ENCODE peak calls at places on chromosomes 3 and 15, in five cellular contexts. M is fibroblast of villous mesenchyme, A is foreskin fibroblast, W is AG04450, E is fibroblast of mammary gland. S is an unnamed sample.

GRCh38 chr3:156548041-156548687 is 6.8 kb downstream of the SSR3 start:
- DNase-seq in M (peak), W (no peak), A (no peak), E (peak), S (no peak)

GRCh38 chr3:52253314-52254260 is 8.0 kb downstream of the PPM1M start:
- DNase-seq in E (no peak), A (no peak), W (no peak), M (no peak), S (no peak)

GRCh38 chr3:194971965-194972364 is 286.3 kb downstream of the FAM43A start:
- DNase-seq in A (no peak), M (no peak), W (no peak), E (no peak), S (no peak)

GRCh38 chr3:168877899-168878298 is 782.2 kb upstream of the GOLIM4 start:
- DNase-seq in A (no peak), M (no peak), W (no peak), E (no peak), S (no peak)

GRCh38 chr3:172982731-172983364 is 158.2 kb downstream of the SPATA16 start:
- DNase-seq in A (no peak), W (no peak), M (no peak), E (no peak), S (no peak)

GRCh38 chr15:29403778-29404177 is 134.2 kb upstream of the NSMCE3 start:
- DNase-seq in A (no peak), W (no peak), M (no peak), E (no peak), S (no peak)

GRCh38 chr15:77025471-77025901 is 30.6 kb downstream of the PSTPIP1 start:
- DNase-seq in A (no peak), E (no peak), W (no peak), M (no peak), S (no peak)

GRCh38 chr3:130711885-130712284 is 34.7 kb downstream of the PIK3R4 start:
- DNase-seq in W (no peak), M (no peak), A (peak), E (peak), S (peak)

GRCh38 chr15:64132217-64132616 is 19.3 kb upstream of the SNX22 start:
- DNase-seq in W (no peak), M (no peak), E (no peak), A (no peak), S (no peak)
- TF ChIP-seq CTCF in W (no peak), M (no peak), E (no peak), A (no peak), S (no peak)

GRCh38 chr3:46978381-46978780 is 1.1 kb upstream of the NBEAL2 start:
- DNase-seq in E (no peak), A (no peak), M (no peak), W (no peak), S (no peak)
- H3K4me3 ChIP-seq in E (no peak), A (no peak), M (no peak), W (no peak), S (no peak)

DNA sequence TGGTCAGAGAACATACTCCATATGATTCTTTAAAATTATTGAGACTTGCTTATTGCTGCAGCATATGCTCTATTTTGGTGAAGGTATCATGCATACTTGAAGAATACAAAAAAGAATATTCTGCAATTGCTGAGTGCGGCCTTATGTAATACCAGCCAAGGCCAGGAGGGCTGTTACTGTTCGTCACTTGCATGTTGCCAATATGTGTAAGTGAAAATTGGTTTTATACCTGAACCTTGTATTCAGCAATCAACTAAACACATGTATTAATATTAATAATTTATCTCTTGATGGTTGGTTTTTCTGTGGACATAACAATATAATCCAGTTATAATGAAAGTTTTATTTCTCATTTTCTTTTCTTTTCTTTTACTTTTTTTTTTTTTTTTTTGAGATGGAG is 13.9 kb upstream of the GABRA5 start:
- DNase-seq in W (no peak), A (no peak), E (no peak), M (no peak), S (no peak)
- TF ChIP-seq CTCF in W (no peak), A (no peak), E (no peak), M (no peak), S (no peak)

DNA sequence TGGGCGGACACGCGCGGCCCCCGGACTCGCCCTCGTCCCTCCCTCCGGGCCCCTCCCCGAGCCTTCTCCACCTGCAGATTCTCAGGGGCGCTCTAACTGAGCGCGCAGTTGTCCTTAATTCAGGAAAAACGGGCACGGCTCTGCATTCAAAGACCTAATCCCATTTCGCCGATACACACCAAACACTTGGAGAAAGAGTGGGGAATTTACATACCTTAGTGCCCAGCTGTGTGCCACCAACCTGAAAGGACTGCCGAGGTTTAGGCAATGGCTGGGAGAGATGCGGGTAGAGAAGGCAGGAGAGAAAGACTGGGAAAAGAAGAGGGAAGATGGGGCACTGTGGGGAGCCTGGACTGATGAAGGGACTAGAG is 21.8 kb downstream of the IGDCC3 start:
- DNase-seq in E (no peak), M (no peak), A (no peak), W (no peak), S (no peak)
- H3K4me3 ChIP-seq in E (peak), M (peak), A (peak), W (peak), S (peak)

DNA sequence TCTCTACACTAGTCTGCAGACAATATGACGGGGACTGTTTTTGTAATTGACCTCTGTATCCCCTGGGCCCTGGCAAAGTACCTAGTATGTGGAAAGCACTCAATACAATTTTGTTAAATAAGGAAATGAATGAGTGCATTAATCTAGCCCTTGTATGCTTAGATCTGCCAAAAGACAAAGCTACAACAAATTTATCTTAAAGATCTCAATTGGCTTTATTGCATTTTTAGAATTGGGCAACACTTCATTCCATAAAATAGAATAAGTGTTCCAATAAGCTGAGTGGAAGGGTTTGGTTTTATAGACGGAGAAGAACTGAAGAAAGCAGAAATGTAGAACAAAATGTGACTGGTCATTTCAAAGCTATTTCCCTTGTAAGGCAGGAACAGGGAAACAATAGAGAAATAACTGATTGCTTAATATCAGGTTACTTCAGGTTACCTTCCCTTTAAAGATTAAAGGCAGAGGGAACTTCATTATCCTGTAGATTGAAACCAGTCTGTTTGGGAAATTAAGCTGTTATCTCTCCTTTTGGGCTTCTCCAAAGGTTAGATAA is 108.3 kb upstream of the MME start:
- DNase-seq in E (peak), W (no peak), A (peak), M (peak), S (peak)
- TF ChIP-seq CTCF in E (no peak), W (no peak), A (no peak), M (no peak), S (no peak)

GRCh38 chr15:90902656-90902995 is 476 bp upstream of the MAN2A2 start:
- DNase-seq in A (no peak), M (no peak), E (no peak), W (no peak), S (no peak)
- H3K4me3 ChIP-seq in A (peak), M (peak), E (peak), W (peak), S (peak)

GRCh38 chr15:84982301-84982920 is 755 bp downstream of the PDE8A start:
- DNase-seq in W (no peak), A (no peak), M (peak), E (peak), S (no peak)
- TF ChIP-seq CTCF in W (no peak), A (no peak), M (no peak), E (no peak), S (no peak)

GRCh38 chr3:128203171-128203570 is 49.9 kb downstream of the EEFSEC start:
- DNase-seq in M (no peak), E (no peak), W (no peak), A (no peak), S (no peak)

GRCh38 chr3:128205616-128206015 is 52.3 kb downstream of the EEFSEC start:
- DNase-seq in M (no peak), A (no peak), W (no peak), E (no peak), S (no peak)

GRCh38 chr3:128197855-128198254 is 44.6 kb downstream of the EEFSEC start:
- DNase-seq in E (no peak), M (no peak), A (no peak), W (no peak), S (no peak)

GRCh38 chr3:128198313-128198712 is 45.0 kb downstream of the EEFSEC start:
- DNase-seq in M (no peak), A (no peak), E (no peak), W (no peak), S (no peak)

GRCh38 chr3:128201158-128201755 is 48.0 kb downstream of the EEFSEC start:
- DNase-seq in W (no peak), A (no peak), E (peak), M (no peak), S (no peak)
- H3K4me3 ChIP-seq in W (no peak), A (no peak), E (no peak), M (no peak), S (no peak)